ENCODE peak calls at places on chromosomes 1 and 21, in seven cellular contexts. A, X, B, M, Q, G and F are unnamed samples.

GRCh38 chr1:1244192-1244811 is 2.2 kb downstream of the C1QTNF12 start:
- DNase-seq in A (no peak), M (no peak), B (no peak), X (peak; percentile 26), G (no peak), Q (no peak), F (no peak)

GRCh38 chr1:80776286-80776685 is 1024.4 kb upstream of the ADGRL2 start:
- DNase-seq in M (no peak), X (no peak), G (no peak), B (no peak), A (no peak), Q (no peak), F (no peak)

GRCh38 chr1:206686486-206687249 is 2.0 kb downstream of the MAPKAPK2 start:
- DNase-seq in Q (no peak), X (no peak), G (no peak), M (peak; percentile 13), B (no peak), A (no peak), F (no peak)

GRCh38 chr1:7549277-7549676 is 221.8 kb upstream of the VAMP3 start:
- DNase-seq in X (peak; percentile 69), Q (peak; percentile 67), A (peak; percentile 91), B (peak; percentile 69), G (peak; percentile 31), M (no peak), F (no peak)

GRCh38 chr1:179776831-179777230 is 33.7 kb downstream of the FAM163A start:
- DNase-seq in A (no peak), M (no peak), B (no peak), X (no peak), Q (peak; percentile 4), G (no peak), F (no peak)

GRCh38 chr1:77539510-77540142 is 142.8 kb downstream of the ZZZ3 start:
- DNase-seq in M (no peak), B (peak; percentile 85), Q (peak; percentile 59), X (peak; percentile 34), G (no peak), A (no peak), F (no peak)

GRCh38 chr1:177983824-177984528 is 14.1 kb upstream of the SEC16B start:
- DNase-seq in X (no peak), Q (no peak), A (no peak), B (peak; percentile 96), M (no peak), G (peak; percentile 64), F (peak; percentile 21)

GRCh38 chr1:226662704-226663326 is 76.3 kb downstream of the ITPKB start:
- DNase-seq in G (peak; percentile 88), X (peak; percentile 82), Q (peak; percentile 88), A (peak; percentile 46), B (peak; percentile 87), M (peak; percentile 85), F (peak; percentile 82)

GRCh38 chr21:31447477-31447876 is 103.4 kb upstream of the TIAM1 start:
- DNase-seq in Q (no peak), G (no peak), M (no peak), A (no peak), X (no peak), B (peak; percentile 61), F (no peak)

GRCh38 chr1:113223546-113223945 is 150.5 kb downstream of the LRIG2 start:
- DNase-seq in A (no peak), M (no peak), Q (no peak), G (peak; percentile 74), X (no peak), B (peak; percentile 82), F (no peak)

GRCh38 chr1:43706598-43707190 is 642 bp upstream of the ST3GAL3 start:
- DNase-seq in Q (no peak), B (peak; percentile 39), G (no peak), M (no peak), X (peak; percentile 29), A (no peak), F (no peak)

GRCh38 chr1:18581420-18581880 is 49.2 kb upstream of the PAX7 start:
- DNase-seq in Q (no peak), B (peak; percentile 23), X (peak; percentile 45), A (no peak), G (no peak), M (no peak), F (no peak)

GRCh38 chr1:244964112-244964971 is 100.0 kb upstream of the HNRNPU start:
- DNase-seq in A (no peak), X (peak; percentile 49), B (peak; percentile 80), G (no peak), M (no peak), Q (no peak), F (no peak)

GRCh38 chr21:39788383-39788782 is 43.4 kb downstream of the IGSF5 start:
- DNase-seq in Q (no peak), X (peak; percentile 49), B (peak; percentile 77), A (peak; percentile 66), M (no peak), G (peak; percentile 40), F (no peak)

GRCh38 chr1:54803761-54804470 is 2.8 kb upstream of the TTC22 start:
- DNase-seq in M (no peak), Q (no peak), B (peak; percentile 48), A (no peak), X (peak; percentile 31), G (no peak), F (no peak)

GRCh38 chr1:225762444-225762843 is 15.2 kb upstream of the SRP9 start:
- DNase-seq in G (no peak), M (no peak), B (peak; percentile 32), X (no peak), Q (no peak), A (no peak), F (no peak)

GRCh38 chr1:155128469-155128754 is 736 bp downstream of the EFNA1 start:
- DNase-seq in X (no peak), G (no peak), M (no peak), A (no peak), Q (no peak), B (no peak), F (no peak)

GRCh38 chr1:155128755-155129473 is 1.2 kb downstream of the EFNA1 start:
- DNase-seq in A (no peak), G (peak; percentile 52), X (peak; percentile 50), Q (no peak), M (no peak), B (peak; percentile 19), F (no peak)

GRCh38 chr1:155127105-155127671 is 488 bp upstream of the EFNA1 start:
- DNase-seq in B (peak; percentile 82), Q (no peak), A (no peak), G (peak; percentile 54), M (no peak), X (peak; percentile 62), F (no peak)

GRCh38 chr1:155126494-155127104 is 1.1 kb upstream of the EFNA1 start:
- DNase-seq in M (no peak), A (no peak), X (peak; percentile 63), Q (no peak), G (no peak), B (peak; percentile 54), F (no peak)

DNA sequence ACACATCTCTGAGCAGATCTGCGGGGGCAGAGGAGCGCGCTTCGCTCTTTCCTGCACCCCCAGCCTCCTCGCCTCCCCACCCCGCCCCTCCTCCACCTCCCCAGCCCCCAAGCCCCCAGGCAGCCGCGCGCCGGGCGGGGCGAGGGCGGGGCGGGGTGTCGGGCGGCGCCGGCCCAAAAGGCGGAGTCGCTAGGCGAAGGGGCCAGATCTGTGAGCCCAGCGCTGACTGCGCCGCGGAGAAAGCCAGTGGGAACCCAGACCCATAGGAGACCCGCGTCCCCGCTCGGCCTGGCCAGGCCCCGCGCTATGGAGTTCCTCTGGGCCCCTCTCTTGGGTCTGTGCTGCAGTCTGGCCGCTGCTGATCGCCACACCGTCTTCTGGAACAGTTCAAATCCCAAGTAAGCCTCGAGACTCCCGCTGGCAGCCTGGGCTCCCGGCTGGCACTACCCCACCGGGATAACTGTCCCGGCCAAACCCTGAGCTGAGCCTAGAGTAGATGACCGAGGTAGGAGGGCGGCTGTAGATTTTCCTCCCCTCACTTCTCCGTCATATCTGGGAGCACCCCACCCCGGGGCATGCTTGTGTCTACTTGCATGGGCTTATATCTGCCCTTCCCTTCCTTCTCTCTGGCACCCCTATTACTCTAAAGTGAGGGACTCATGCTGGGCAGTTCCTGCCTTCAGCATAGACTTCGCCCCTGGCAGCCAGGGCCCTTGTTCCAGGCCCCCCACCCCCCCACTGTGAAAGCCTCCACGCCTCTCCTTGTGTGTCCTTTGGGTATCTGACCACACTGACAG is at the start of gene EFNA1:
- DNase-seq in Q (no peak), M (no peak), X (peak; percentile 70), G (peak; percentile 49), B (peak; percentile 56), A (no peak), F (no peak)
- H3K27ac ChIP-seq in Q (peak within 1 kb of the TSS; percentile 99), M (peak within 1 kb of the TSS; percentile 37), X (peak within 1 kb of the TSS; percentile 98), G (peak within 1 kb of the TSS; percentile 74), B (peak within 1 kb of the TSS; percentile 98), A (peak within 1 kb of the TSS; percentile 97), F (no peak within 1 kb of the TSS)

GRCh38 chr1:202953412-202953811 is 4.7 kb downstream of the ADIPOR1 start:
- DNase-seq in M (no peak), B (no peak), G (no peak), X (no peak), A (no peak), Q (no peak), F (no peak)

GRCh38 chr1:202952818-202953217 is 5.3 kb downstream of the ADIPOR1 start:
- DNase-seq in A (no peak), X (peak; percentile 17), B (peak; percentile 88), Q (peak; percentile 76), M (no peak), G (no peak), F (no peak)

GRCh38 chr1:202957733-202958543 is at the start of gene ADIPOR1:
- DNase-seq in M (peak; percentile 91), A (peak; percentile 66), B (peak; percentile 87), X (peak; percentile 93), Q (no peak), G (peak; percentile 87), F (peak; percentile 71)

GRCh38 chr1:202951437-202951836 is 6.7 kb downstream of the ADIPOR1 start:
- DNase-seq in M (no peak), A (no peak), Q (no peak), G (no peak), B (no peak), X (no peak), F (no peak)

GRCh38 chr1:202954057-202954745 is 3.9 kb downstream of the ADIPOR1 start:
- DNase-seq in A (no peak), M (no peak), Q (no peak), G (no peak), B (no peak), X (no peak), F (no peak)
- H3K4me1 ChIP-seq in A (peaks cover 13% of the 10 kb centered on the region), M (peaks cover 5% of the 10 kb centered on the region), Q (peaks cover 65% of the 10 kb centered on the region), G (no peaks in the 10 kb centered on the region), B (peaks cover 10% of the 10 kb centered on the region), X (peaks cover 21% of the 10 kb centered on the region), F (peaks cover 38% of the 10 kb centered on the region)

GRCh38 chr1:185971688-185972087 is 237.5 kb downstream of the HMCN1 start:
- DNase-seq in A (no peak), Q (no peak), G (no peak), B (peak; percentile 82), M (no peak), X (no peak), F (no peak)
- H3K27ac ChIP-seq in A (no peak overlapping the region), Q (no peak overlapping the region), G (no peak overlapping the region), B (no peak overlapping the region), M (no peak overlapping the region), X (no peak overlapping the region), F (peak overlapping the region; percentile 24)

DNA sequence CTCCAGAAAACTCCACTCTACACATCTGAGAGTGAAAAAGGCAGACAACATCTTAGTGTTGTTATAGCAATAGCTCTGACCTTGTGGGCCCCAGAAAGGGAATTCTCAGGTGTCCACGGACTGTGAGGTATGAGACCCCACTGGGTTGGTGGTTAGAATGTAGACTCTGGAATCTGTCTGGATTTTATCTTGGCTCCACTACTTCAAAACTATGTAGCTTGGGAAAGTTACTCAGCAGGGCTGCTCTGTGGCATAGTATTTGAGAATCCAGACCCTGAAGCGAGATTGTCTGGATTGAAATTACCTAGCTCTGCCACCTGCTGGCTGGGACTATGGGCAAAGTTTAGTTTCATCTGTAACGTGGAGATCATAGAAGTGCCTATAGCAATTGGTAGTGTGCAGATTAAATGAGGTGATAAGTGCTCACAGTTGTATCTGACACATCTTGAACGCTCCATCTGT is 25.8 kb downstream of the PRDM2 start:
- DNase-seq in B (peak; percentile 37), M (peak; percentile 23), Q (no peak), G (no peak), A (peak; percentile 23), X (no peak), F (no peak)
- H3K4me1 ChIP-seq in B (peaks cover 6% of the 10 kb centered on the region), M (peaks cover 19% of the 10 kb centered on the region), Q (peaks cover 14% of the 10 kb centered on the region), G (no peaks in the 10 kb centered on the region), A (no peaks in the 10 kb centered on the region), X (no peaks in the 10 kb centered on the region), F (no peaks in the 10 kb centered on the region)